ENCODE peak calls at places on chromosomes 13 and 19, in six cellular contexts. L, T, W, U, E and F are unnamed samples.

GRCh38 chr13:107028751-107029150 is 460.8 kb upstream of the ARGLU1 start:
- DNase-seq in T (no peak), L (no peak), W (no peak), U (no peak), E (no peak), F (no peak)

GRCh38 chr19:56094449-56094848 is 26.6 kb downstream of the ZNF787 start:
- DNase-seq in T (no peak), E (no peak), U (no peak), W (no peak), L (peak), F (no peak)

GRCh38 chr13:24740014-24740890 is 23.7 kb upstream of the RNF17 start:
- DNase-seq in L (no peak), U (no peak), E (no peak), W (no peak), T (no peak), F (no peak)

GRCh38 chr19:2462635-2463421 is 6.1 kb upstream of the LMNB2 start:
- DNase-seq in L (peak), T (no peak), E (peak), W (no peak), U (peak), F (no peak)

GRCh38 chr19:4474504-4475136 is 2.5 kb downstream of the HDGFL2 start:
- DNase-seq in T (peak), W (no peak), L (peak), E (no peak), U (no peak), F (no peak)

GRCh38 chr13:36807616-36808015 is 11.4 kb upstream of the RFXAP start:
- DNase-seq in T (no peak), W (no peak), L (no peak), E (no peak), U (no peak), F (no peak)

GRCh38 chr19:21483589-21484170 is 21.7 kb upstream of the ZNF429 start:
- DNase-seq in W (peak), L (peak), T (peak), U (peak), E (no peak), F (peak)

GRCh38 chr13:90640976-90641375 is 706.5 kb upstream of the MIR17HG start:
- DNase-seq in T (no peak), L (no peak), W (no peak), E (no peak), U (no peak), F (no peak)

GRCh38 chr13:50700664-50701266 is 142.7 kb downstream of the DLEU7 start:
- DNase-seq in L (no peak), E (no peak), U (no peak), W (no peak), T (no peak), F (no peak)

GRCh38 chr19:2315818-2316353 is 7.9 kb upstream of the LINGO3 start:
- DNase-seq in U (peak), L (peak), T (peak), E (no peak), W (no peak), F (peak)

GRCh38 chr19:48982280-48982679 is 10.8 kb downstream of the GYS1 start:
- DNase-seq in T (no peak), W (no peak), U (no peak), L (peak), E (no peak), F (no peak)

GRCh38 chr19:7376151-7376852 is 27.6 kb downstream of the ARHGEF18 start:
- DNase-seq in E (no peak), L (no peak), W (no peak), U (no peak), T (no peak), F (no peak)

GRCh38 chr13:112616586-112617381 is 28.8 kb upstream of the TUBGCP3 start:
- DNase-seq in T (peak), E (no peak), U (no peak), W (no peak), L (no peak), F (peak)

GRCh38 chr19:8194528-8195275 is 14.5 kb upstream of the CERS4 start:
- DNase-seq in L (no peak), E (no peak), T (peak), W (no peak), U (no peak), F (peak)

GRCh38 chr13:97257800-97258799 is 36.0 kb downstream of the MBNL2 start:
- DNase-seq in L (peak), T (peak), W (no peak), E (peak), U (peak), F (no peak)

GRCh38 chr19:13014101-13014920 is 19.0 kb downstream of the NFIX start:
- DNase-seq in W (no peak), E (no peak), T (no peak), U (no peak), L (peak), F (peak)

GRCh38 chr13:106186366-106187030 is 349.0 kb downstream of the EFNB2 start:
- DNase-seq in E (peak), U (no peak), T (no peak), L (no peak), W (no peak), F (no peak)

GRCh38 chr13:21913010-21913409 is 242.1 kb downstream of the FGF9 start:
- DNase-seq in W (no peak), L (no peak), U (no peak), E (no peak), T (peak), F (peak)

GRCh38 chr19:6580313-6580712 is 10.6 kb downstream of the CD70 start:
- DNase-seq in L (peak), E (peak), W (no peak), U (no peak), T (no peak), F (no peak)

GRCh38 chr19:44722131-44723121 is 23.5 kb downstream of the CEACAM16 start:
- DNase-seq in T (peak), L (no peak), E (no peak), U (no peak), W (no peak), F (peak)

GRCh38 chr13:60759499-60759898 is 362.5 kb downstream of the TDRD3 start:
- DNase-seq in E (no peak), T (no peak), U (no peak), W (no peak), L (no peak), F (no peak)

GRCh38 chr13:99415851-99416331 is 85.4 kb upstream of the TM9SF2 start:
- DNase-seq in U (no peak), W (peak), E (no peak), T (peak), L (no peak), F (no peak)

GRCh38 chr13:35699181-35699580 is 222.7 kb upstream of the MAB21L1 start:
- DNase-seq in T (no peak), U (no peak), E (peak), W (no peak), L (peak), F (no peak)

GRCh38 chr13:99275093-99275469 is 16.9 kb upstream of the GPR18 start:
- DNase-seq in U (no peak), E (no peak), W (no peak), L (peak), T (peak), F (no peak)

GRCh38 chr19:46192990-46193650 is 36.4 kb upstream of the IGFL1 start:
- DNase-seq in E (peak), L (peak), W (no peak), U (peak), T (peak), F (peak)

GRCh38 chr13:98033277-98034247 is 80.1 kb downstream of the IPO5 start:
- DNase-seq in T (no peak), U (peak), L (peak), W (no peak), E (no peak), F (peak)

GRCh38 chr13:73428137-73428536 is 369.3 kb downstream of the KLF5 start:
- DNase-seq in U (no peak), W (no peak), E (no peak), L (no peak), T (no peak), F (no peak)

GRCh38 chr13:37475966-37476365 is 122.6 kb downstream of the POSTN start:
- DNase-seq in E (no peak), T (no peak), W (no peak), L (no peak), U (no peak), F (no peak)

GRCh38 chr13:40059540-40060232 is 404.2 kb downstream of the COG6 start:
- DNase-seq in W (no peak), L (no peak), E (no peak), T (no peak), U (no peak), F (no peak)

GRCh38 chr19:29524201-29524911 is 1.4 kb upstream of the VSTM2B start:
- DNase-seq in L (peak), E (no peak), U (no peak), T (no peak), W (no peak), F (no peak)